ENCODE peak calls at places on chromosome 14, in eight cellular contexts. One of them, this sample, is unnamed.
A peak's percentile ranks its signal among the peaks of the same experiment; 100 is the strongest.

GRCh38 chr14:97178781-97179180 is 381.6 kb downstream of the VRK1 start:
- DNase-seq in hepatocyte: no peak
- DNase-seq in neural progenitor cell: no peak
- DNase-seq in body of pancreas: no peak
- DNase-seq in gastrocnemius medialis: no peak
- DNase-seq in tibial artery: no peak
- DNase-seq in IMR-90: no peak
- DNase-seq in heart right ventricle: no peak
- DNase-seq in this sample: no peak

GRCh38 chr14:35406811-35407630 is 2.5 kb upstream of the NFKBIA start:
- DNase-seq in IMR-90: peak; percentile 74
- DNase-seq in hepatocyte: peak; percentile 76
- DNase-seq in neural progenitor cell: peak; percentile 71
- DNase-seq in gastrocnemius medialis: peak; percentile 45
- DNase-seq in tibial artery: no peak
- DNase-seq in heart right ventricle: peak; percentile 51
- DNase-seq in body of pancreas: peak; percentile 38
- DNase-seq in this sample: no peak

GRCh38 chr14:92456215-92457017 is 57.2 kb upstream of the RIN3 start:
- DNase-seq in body of pancreas: no peak
- DNase-seq in hepatocyte: peak; percentile 83
- DNase-seq in IMR-90: peak; percentile 70
- DNase-seq in heart right ventricle: peak; percentile 70
- DNase-seq in tibial artery: no peak
- DNase-seq in neural progenitor cell: peak; percentile 83
- DNase-seq in gastrocnemius medialis: no peak
- DNase-seq in this sample: peak; percentile 70

GRCh38 chr14:60272177-60272576 is 23.2 kb downstream of the PPM1A start:
- DNase-seq in hepatocyte: no peak
- DNase-seq in IMR-90: no peak
- DNase-seq in body of pancreas: no peak
- DNase-seq in tibial artery: no peak
- DNase-seq in gastrocnemius medialis: no peak
- DNase-seq in neural progenitor cell: no peak
- DNase-seq in heart right ventricle: no peak
- DNase-seq in this sample: no peak

GRCh38 chr14:23078692-23079116 is 16.2 kb downstream of the ACIN1 start:
- DNase-seq in gastrocnemius medialis: peak; percentile 95
- DNase-seq in IMR-90: peak; percentile 98
- DNase-seq in body of pancreas: peak; percentile 40
- DNase-seq in neural progenitor cell: no peak
- DNase-seq in heart right ventricle: no peak
- DNase-seq in hepatocyte: peak; percentile 86
- DNase-seq in tibial artery: peak; percentile 90
- DNase-seq in this sample: peak; percentile 78

GRCh38 chr14:89171168-89171567 is 245.9 kb downstream of the FOXN3 start:
- DNase-seq in heart right ventricle: no peak
- DNase-seq in tibial artery: no peak
- DNase-seq in neural progenitor cell: no peak
- DNase-seq in gastrocnemius medialis: no peak
- DNase-seq in hepatocyte: no peak
- DNase-seq in body of pancreas: no peak
- DNase-seq in IMR-90: peak; percentile 41
- DNase-seq in this sample: no peak

GRCh38 chr14:89418452-89418851 is 1.4 kb upstream of the FOXN3 start:
- DNase-seq in heart right ventricle: no peak
- DNase-seq in hepatocyte: no peak
- DNase-seq in neural progenitor cell: no peak
- DNase-seq in body of pancreas: no peak
- DNase-seq in IMR-90: no peak
- DNase-seq in gastrocnemius medialis: peak; percentile 46
- DNase-seq in tibial artery: no peak
- DNase-seq in this sample: no peak

GRCh38 chr14:29681308-29681707 is 246.3 kb downstream of the PRKD1 start:
- DNase-seq in hepatocyte: no peak
- DNase-seq in neural progenitor cell: no peak
- DNase-seq in IMR-90: peak; percentile 26
- DNase-seq in heart right ventricle: no peak
- DNase-seq in gastrocnemius medialis: no peak
- DNase-seq in tibial artery: no peak
- DNase-seq in body of pancreas: no peak
- DNase-seq in this sample: no peak

GRCh38 chr14:59585891-59586554 is 9.4 kb upstream of the CCDC175 start:
- DNase-seq in heart right ventricle: no peak
- DNase-seq in IMR-90: peak; percentile 40
- DNase-seq in body of pancreas: no peak
- DNase-seq in neural progenitor cell: no peak
- DNase-seq in tibial artery: no peak
- DNase-seq in gastrocnemius medialis: no peak
- DNase-seq in hepatocyte: no peak
- DNase-seq in this sample: no peak

GRCh38 chr14:76844223-76844622 is 18.0 kb downstream of the LRRC74A start:
- DNase-seq in heart right ventricle: peak; percentile 88
- DNase-seq in hepatocyte: no peak
- DNase-seq in neural progenitor cell: peak; percentile 18
- DNase-seq in body of pancreas: peak; percentile 87
- DNase-seq in tibial artery: peak; percentile 76
- DNase-seq in gastrocnemius medialis: peak; percentile 52
- DNase-seq in IMR-90: peak; percentile 29
- DNase-seq in this sample: peak; percentile 74

GRCh38 chr14:96627811-96628775 is 125.9 kb downstream of the PAPOLA start:
- DNase-seq in hepatocyte: no peak
- DNase-seq in gastrocnemius medialis: no peak
- DNase-seq in heart right ventricle: no peak
- DNase-seq in body of pancreas: no peak
- DNase-seq in tibial artery: peak; percentile 51
- DNase-seq in IMR-90: no peak
- DNase-seq in neural progenitor cell: no peak
- DNase-seq in this sample: no peak

GRCh38 chr14:68263563-68264350 is 444.2 kb downstream of the RAD51B start:
- DNase-seq in heart right ventricle: no peak
- DNase-seq in IMR-90: peak; percentile 53
- DNase-seq in body of pancreas: no peak
- DNase-seq in neural progenitor cell: no peak
- DNase-seq in hepatocyte: no peak
- DNase-seq in gastrocnemius medialis: no peak
- DNase-seq in tibial artery: no peak
- DNase-seq in this sample: no peak

GRCh38 chr14:34059925-34060746 is 109.3 kb upstream of the EGLN3 start:
- DNase-seq in tibial artery: peak; percentile 89
- DNase-seq in hepatocyte: peak; percentile 94
- DNase-seq in IMR-90: peak; percentile 50
- DNase-seq in heart right ventricle: peak; percentile 75
- DNase-seq in neural progenitor cell: peak; percentile 91
- DNase-seq in gastrocnemius medialis: peak; percentile 86
- DNase-seq in body of pancreas: peak; percentile 86
- DNase-seq in this sample: peak; percentile 93

DNA sequence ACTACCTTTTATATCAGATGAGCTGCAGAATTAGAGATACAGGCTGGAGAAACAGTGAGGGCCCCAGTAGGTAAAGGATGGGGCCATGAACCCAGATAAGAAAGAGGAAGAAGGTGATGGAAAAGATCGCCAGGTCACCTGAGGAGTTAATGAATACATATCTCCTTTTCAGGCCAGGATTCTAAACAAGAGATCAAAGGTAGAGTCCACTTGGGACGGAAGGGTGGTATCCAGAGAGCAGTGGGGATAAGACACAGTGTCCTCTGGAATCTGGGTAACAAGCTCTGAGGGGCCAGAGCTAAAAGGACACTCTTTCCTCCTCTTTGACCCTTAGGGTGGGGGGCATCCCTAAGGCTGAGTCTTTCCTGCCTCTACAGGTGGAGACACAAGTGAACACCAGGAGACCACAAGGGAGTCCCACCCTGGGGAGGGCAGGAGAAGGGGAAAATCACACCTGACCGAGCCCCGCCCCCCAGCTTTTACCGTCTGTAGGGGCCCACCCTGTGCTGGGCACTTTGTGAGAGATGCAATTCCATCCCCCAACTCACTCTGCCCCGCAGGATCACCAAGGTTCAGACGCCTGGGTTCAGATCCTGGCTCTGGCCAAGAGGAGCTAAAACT is 27.3 kb downstream of the SERPINA1 start:
- DNase-seq in hepatocyte: peak; percentile 41
- DNase-seq in IMR-90: no peak
- DNase-seq in body of pancreas: no peak
- DNase-seq in tibial artery: no peak
- DNase-seq in neural progenitor cell: no peak
- DNase-seq in heart right ventricle: no peak
- DNase-seq in gastrocnemius medialis: no peak
- DNase-seq in this sample: no peak
- H3K4me1 ChIP-seq in hepatocyte: no peaks in the 10 kb centered on the region
- H3K4me1 ChIP-seq in IMR-90: no peaks in the 10 kb centered on the region
- H3K4me1 ChIP-seq in body of pancreas: no peaks in the 10 kb centered on the region
- H3K4me1 ChIP-seq in tibial artery: no peaks in the 10 kb centered on the region
- H3K4me1 ChIP-seq in neural progenitor cell: peaks cover 4% of the 10 kb centered on the region
- H3K4me1 ChIP-seq in heart right ventricle: no peaks in the 10 kb centered on the region
- H3K4me1 ChIP-seq in gastrocnemius medialis: no peaks in the 10 kb centered on the region
- H3K4me1 ChIP-seq in this sample: no peaks in the 10 kb centered on the region

GRCh38 chr14:65206078-65206447 is 103.7 kb upstream of the MAX start:
- DNase-seq in body of pancreas: no peak
- DNase-seq in IMR-90: no peak
- DNase-seq in neural progenitor cell: no peak
- DNase-seq in hepatocyte: no peak
- DNase-seq in gastrocnemius medialis: no peak
- DNase-seq in heart right ventricle: no peak
- DNase-seq in tibial artery: no peak
- DNase-seq in this sample: no peak

GRCh38 chr14:65204056-65204455 is 101.7 kb upstream of the MAX start:
- DNase-seq in neural progenitor cell: no peak
- DNase-seq in tibial artery: no peak
- DNase-seq in IMR-90: no peak
- DNase-seq in gastrocnemius medialis: no peak
- DNase-seq in hepatocyte: no peak
- DNase-seq in body of pancreas: no peak
- DNase-seq in heart right ventricle: no peak
- DNase-seq in this sample: no peak

GRCh38 chr14:65203574-65203973 is 101.3 kb upstream of the MAX start:
- DNase-seq in IMR-90: no peak
- DNase-seq in body of pancreas: no peak
- DNase-seq in gastrocnemius medialis: peak; percentile 15
- DNase-seq in tibial artery: no peak
- DNase-seq in hepatocyte: no peak
- DNase-seq in heart right ventricle: no peak
- DNase-seq in neural progenitor cell: no peak
- DNase-seq in this sample: no peak

GRCh38 chr14:65208548-65208947 is 106.2 kb upstream of the MAX start:
- DNase-seq in neural progenitor cell: no peak
- DNase-seq in gastrocnemius medialis: no peak
- DNase-seq in body of pancreas: no peak
- DNase-seq in heart right ventricle: no peak
- DNase-seq in hepatocyte: no peak
- DNase-seq in IMR-90: no peak
- DNase-seq in tibial artery: no peak
- DNase-seq in this sample: no peak

GRCh38 chr14:65206448-65207096 is 104.3 kb upstream of the MAX start:
- DNase-seq in neural progenitor cell: no peak
- DNase-seq in body of pancreas: no peak
- DNase-seq in heart right ventricle: no peak
- DNase-seq in gastrocnemius medialis: no peak
- DNase-seq in hepatocyte: no peak
- DNase-seq in tibial artery: no peak
- DNase-seq in IMR-90: peak; percentile 91
- DNase-seq in this sample: no peak
- H3K4me3 ChIP-seq in neural progenitor cell: no peak overlapping the region
- H3K4me3 ChIP-seq in body of pancreas: no peak overlapping the region
- H3K4me3 ChIP-seq in heart right ventricle: no peak overlapping the region
- H3K4me3 ChIP-seq in gastrocnemius medialis: no peak overlapping the region
- H3K4me3 ChIP-seq in hepatocyte: no peak overlapping the region
- H3K4me3 ChIP-seq in tibial artery: no peak overlapping the region
- H3K4me3 ChIP-seq in IMR-90: no peak overlapping the region
- H3K4me3 ChIP-seq in this sample: no peak overlapping the region

DNA sequence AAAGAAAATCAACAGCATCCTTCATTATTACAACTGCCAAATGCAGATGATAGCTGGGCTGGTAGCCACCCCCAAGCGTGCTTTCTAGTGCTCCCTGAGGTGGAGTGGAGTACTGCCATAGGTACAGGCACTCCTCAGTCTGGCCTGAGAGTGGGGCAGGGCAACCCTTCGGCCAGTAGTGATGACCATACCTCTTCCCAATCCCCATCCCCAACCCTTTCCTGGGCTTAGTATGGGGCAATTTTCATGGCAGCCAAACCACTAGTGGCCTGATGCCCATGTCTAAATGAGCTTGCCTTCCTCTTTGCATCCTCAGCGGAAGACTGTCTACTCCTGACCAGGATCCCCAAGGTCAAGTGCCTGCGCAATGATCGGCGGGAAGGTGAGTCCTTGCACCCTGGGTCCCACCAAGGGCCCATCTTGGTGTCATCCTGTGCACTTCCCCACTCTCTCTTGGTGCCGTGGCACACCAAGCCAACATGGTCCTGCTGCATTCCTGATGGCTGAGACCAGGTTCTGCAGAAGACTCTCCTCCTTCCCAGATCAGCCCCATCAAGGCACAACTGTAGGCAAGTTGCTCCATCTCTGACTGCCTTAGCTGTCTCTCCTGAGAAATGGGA is 65.8 kb downstream of the GALNT16 start:
- DNase-seq in body of pancreas: no peak
- DNase-seq in heart right ventricle: no peak
- DNase-seq in IMR-90: no peak
- DNase-seq in hepatocyte: no peak
- DNase-seq in gastrocnemius medialis: no peak
- DNase-seq in neural progenitor cell: no peak
- DNase-seq in tibial artery: peak; percentile 57
- DNase-seq in this sample: no peak
- TF ChIP-seq CTCF in body of pancreas: no peak
- TF ChIP-seq CTCF in heart right ventricle: no peak
- TF ChIP-seq CTCF in IMR-90: peak; percentile 4
- TF ChIP-seq CTCF in hepatocyte: no peak
- TF ChIP-seq CTCF in gastrocnemius medialis: no peak
- TF ChIP-seq CTCF in neural progenitor cell: peak; percentile 25
- TF ChIP-seq CTCF in tibial artery: no peak
- TF ChIP-seq CTCF in this sample: no peak

DNA sequence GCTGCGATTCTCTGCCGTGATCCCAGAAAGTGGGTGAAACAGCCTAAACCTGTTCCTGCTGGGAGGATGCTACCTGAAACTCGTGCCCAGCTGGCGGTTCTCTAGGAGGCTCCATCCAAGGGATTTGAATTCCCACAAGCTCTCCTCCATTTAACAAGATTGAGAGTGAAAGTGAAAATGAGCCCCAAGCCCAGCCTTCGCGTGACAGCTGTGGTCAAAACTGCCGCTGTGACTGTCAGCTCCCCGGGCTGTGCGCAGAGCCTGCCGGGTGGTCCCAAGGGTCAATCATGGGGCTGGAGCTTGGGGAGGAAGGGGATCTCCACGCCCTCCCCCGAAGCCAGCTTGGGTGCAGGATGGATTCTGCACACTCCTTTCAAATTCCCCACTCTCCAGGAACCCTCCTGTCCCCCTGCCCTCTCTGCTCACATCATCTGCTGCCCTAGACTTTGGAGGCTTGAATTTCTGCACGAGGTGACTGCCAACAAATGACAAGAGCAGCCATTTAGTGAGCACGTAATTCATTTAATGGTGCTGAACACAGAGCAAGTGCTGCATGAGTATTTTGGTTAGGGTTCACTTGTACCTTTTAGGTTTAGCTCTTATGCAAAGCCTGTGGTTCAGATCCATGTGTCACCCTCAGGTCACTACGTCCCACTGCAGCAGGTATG is 5.3 kb downstream of the ASB2 start:
- DNase-seq in gastrocnemius medialis: no peak
- DNase-seq in heart right ventricle: no peak
- DNase-seq in neural progenitor cell: no peak
- DNase-seq in hepatocyte: no peak
- DNase-seq in IMR-90: peak; percentile 18
- DNase-seq in body of pancreas: no peak
- DNase-seq in tibial artery: no peak
- DNase-seq in this sample: no peak
- H3K4me1 ChIP-seq in gastrocnemius medialis: peaks cover 61% of the 10 kb centered on the region
- H3K4me1 ChIP-seq in heart right ventricle: peaks cover 82% of the 10 kb centered on the region
- H3K4me1 ChIP-seq in neural progenitor cell: peaks cover 12% of the 10 kb centered on the region
- H3K4me1 ChIP-seq in hepatocyte: no peaks in the 10 kb centered on the region
- H3K4me1 ChIP-seq in IMR-90: peaks cover 3% of the 10 kb centered on the region
- H3K4me1 ChIP-seq in body of pancreas: no peaks in the 10 kb centered on the region
- H3K4me1 ChIP-seq in tibial artery: peaks cover 56% of the 10 kb centered on the region
- H3K4me1 ChIP-seq in this sample: peaks cover 50% of the 10 kb centered on the region